ENCODE peak calls at places on chromosomes 2 and 18, in five cellular contexts. R is mesendoderm, F is GM23338, E is heart right ventricle, B is H9. O is an unnamed sample.

GRCh38 chr18:58416704-58417683 is 211.9 kb downstream of the ALPK2 start:
- DNase-seq in R (no peak), F (no peak), E (no peak), B (no peak), O (peak; percentile 76)

GRCh38 chr2:170243118-170243837 is 65.3 kb downstream of the MYO3B start:
- DNase-seq in R (no peak), F (no peak), E (no peak), B (no peak), O (no peak)

GRCh38 chr2:9085353-9085752 is 81.9 kb upstream of the MBOAT2 start:
- DNase-seq in R (no peak), F (no peak), E (no peak), B (no peak), O (no peak)

GRCh38 chr2:119366161-119366648 is 429 bp downstream of the C2orf76 start:
- DNase-seq in R (no peak), F (peak; percentile 13), E (no peak), B (no peak), O (peak; percentile 18)

GRCh38 chr2:240933048-240933965 is 27.2 kb downstream of the CROCC2 start:
- DNase-seq in R (no peak), F (no peak), E (no peak), B (peak; percentile 25), O (no peak)

GRCh38 chr2:62768615-62769014 is 63.1 kb downstream of the EHBP1 start:
- DNase-seq in R (no peak), F (no peak), E (no peak), B (no peak), O (peak; percentile 68)

GRCh38 chr2:182949572-182950189 is 83.2 kb upstream of the FRZB start:
- DNase-seq in R (peak; percentile 82), F (no peak), E (peak; percentile 24), B (no peak), O (peak; percentile 10)

GRCh38 chr2:180291552-180292421 is 284.7 kb upstream of the CWC22 start:
- DNase-seq in R (no peak), F (no peak), E (no peak), B (no peak), O (peak; percentile 66)

GRCh38 chr2:226352941-226353558 is 446.6 kb downstream of the IRS1 start:
- DNase-seq in R (no peak), F (no peak), E (no peak), B (no peak), O (no peak)

GRCh38 chr2:171307560-171307959 is 126.2 kb downstream of the METTL8 start:
- DNase-seq in R (no peak), F (no peak), E (no peak), B (no peak), O (no peak)

GRCh38 chr2:220811952-220812570 is 760.0 kb downstream of the EPHA4 start:
- DNase-seq in R (no peak), F (no peak), E (no peak), B (no peak), O (peak; percentile 89)

GRCh38 chr2:198890490-198890889 is 567.2 kb downstream of the SATB2 start:
- DNase-seq in R (no peak), F (no peak), E (no peak), B (no peak), O (no peak)

GRCh38 chr2:37357461-37358008 is 13.1 kb downstream of the QPCT start:
- DNase-seq in R (no peak), F (peak; percentile 20), E (peak; percentile 34), B (no peak), O (no peak)

GRCh38 chr18:44238449-44238848 is 442.2 kb upstream of the SETBP1 start:
- DNase-seq in R (no peak), F (no peak), E (no peak), B (no peak), O (peak; percentile 36)

GRCh38 chr18:39571511-39571910 is 2005.9 kb upstream of the CELF4 start:
- DNase-seq in R (peak; percentile 44), F (peak; percentile 80), E (no peak), B (no peak), O (no peak)

GRCh38 chr2:210203162-210203561 is 22.1 kb downstream of the ACADL start:
- DNase-seq in R (no peak), F (no peak), E (no peak), B (no peak), O (no peak)

GRCh38 chr2:74515271-74516069 is 1.2 kb downstream of the TLX2 start:
- DNase-seq in R (peak; percentile 59), F (peak; percentile 69), E (no peak), B (peak; percentile 78), O (no peak)

GRCh38 chr2:29139731-29140130 is 24.5 kb downstream of the CLIP4 start:
- DNase-seq in R (no peak), F (no peak), E (no peak), B (no peak), O (no peak)

GRCh38 chr2:109275120-109276040 is 146.4 kb downstream of the SH3RF3 start:
- DNase-seq in R (no peak), F (no peak), E (no peak), B (no peak), O (no peak)

GRCh38 chr2:236949089-236949935 is 136.4 kb upstream of the COPS8 start:
- DNase-seq in R (peak; percentile 55), F (peak; percentile 43), E (no peak), B (peak; percentile 21), O (no peak)

GRCh38 chr2:158034198-158034831 is 67.4 kb upstream of the UPP2 start:
- DNase-seq in R (peak; percentile 90), F (peak; percentile 88), E (peak; percentile 54), B (peak; percentile 67), O (peak; percentile 30)

GRCh38 chr2:101733257-101733993 is 35.9 kb downstream of the MAP4K4 start:
- DNase-seq in R (no peak), F (no peak), E (peak; percentile 21), B (no peak), O (no peak)

GRCh38 chr2:171100370-171100769 is 60.3 kb downstream of the TLK1 start:
- DNase-seq in R (no peak), F (no peak), E (no peak), B (no peak), O (no peak)

GRCh38 chr2:101517753-101518152 is 42.8 kb upstream of the RFX8 start:
- DNase-seq in R (no peak), F (peak; percentile 21), E (no peak), B (no peak), O (peak; percentile 78)

GRCh38 chr2:71492112-71492511 is 38.8 kb downstream of the DYSF start:
- DNase-seq in R (no peak), F (no peak), E (peak; percentile 38), B (no peak), O (no peak)

GRCh38 chr18:44464401-44465185 is 216.1 kb upstream of the SETBP1 start:
- DNase-seq in R (no peak), F (no peak), E (no peak), B (no peak), O (peak; percentile 78)

GRCh38 chr2:52542297-52542696 is 1225.3 kb upstream of the CHAC2 start:
- DNase-seq in R (no peak), F (no peak), E (no peak), B (no peak), O (no peak)

GRCh38 chr2:98382739-98383138 is 36.5 kb downstream of the CNGA3 start:
- DNase-seq in R (no peak), F (no peak), E (no peak), B (no peak), O (no peak)

GRCh38 chr2:98294711-98295110 is 51.5 kb upstream of the CNGA3 start:
- DNase-seq in R (no peak), F (no peak), E (no peak), B (no peak), O (no peak)

GRCh38 chr18:56962322-56962721 is 184.6 kb upstream of the BOD1L2 start:
- DNase-seq in R (no peak), F (no peak), E (no peak), B (no peak), O (no peak)

GRCh38 chr2:46803911-46804670 is 111.5 kb downstream of the MCFD2 start:
- DNase-seq in R (no peak), F (no peak), E (no peak), B (no peak), O (peak; percentile 99)

GRCh38 chr2:109386004-109386695 is 227.6 kb downstream of the SEPTIN10 start:
- DNase-seq in R (peak; percentile 36), F (peak; percentile 57), E (no peak), B (peak; percentile 52), O (no peak)

GRCh38 chr2:42926438-42927333 is 134.3 kb upstream of the HAAO start:
- DNase-seq in R (no peak), F (peak; percentile 22), E (no peak), B (no peak), O (no peak)

DNA sequence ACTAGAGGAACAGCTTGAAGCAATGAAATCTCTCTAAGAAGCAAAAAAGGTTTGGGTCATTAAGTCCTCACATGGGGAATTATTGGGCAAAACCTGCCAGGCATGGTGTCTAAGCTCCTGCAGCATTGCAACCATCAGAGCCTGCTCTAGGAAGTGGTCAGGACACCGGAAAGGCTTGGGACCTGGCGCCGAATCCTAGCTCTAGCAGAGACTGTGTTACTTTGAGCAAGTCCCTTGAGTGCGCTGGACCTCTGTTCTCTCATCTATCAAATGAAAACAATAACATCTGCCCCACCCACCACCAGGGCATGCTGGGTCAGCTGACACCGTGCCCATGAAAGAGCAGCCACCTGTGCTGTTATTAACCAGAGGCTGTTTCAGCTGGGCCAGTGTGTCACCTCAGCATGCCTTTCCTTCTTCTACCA is 6.3 kb downstream of the TMEM127 start:
- DNase-seq in R (no peak), F (no peak), E (no peak), B (no peak), O (no peak)
- H3K4me1 ChIP-seq in R (peaks cover 5% of the 10 kb centered on the region), F (peaks cover 6% of the 10 kb centered on the region), E (peaks cover 100% of the 10 kb centered on the region), B (no peaks in the 10 kb centered on the region), O (peaks cover 24% of the 10 kb centered on the region)

GRCh38 chr2:113076917-113077669 is 9.3 kb downstream of the IL1F10 start:
- DNase-seq in R (no peak), F (no peak), E (no peak), B (no peak), O (no peak)
- H3K4me1 ChIP-seq in R (no peaks in the 10 kb centered on the region), F (peaks cover 8% of the 10 kb centered on the region), E (no peaks in the 10 kb centered on the region), B (no peaks in the 10 kb centered on the region), O (no peaks in the 10 kb centered on the region)

DNA sequence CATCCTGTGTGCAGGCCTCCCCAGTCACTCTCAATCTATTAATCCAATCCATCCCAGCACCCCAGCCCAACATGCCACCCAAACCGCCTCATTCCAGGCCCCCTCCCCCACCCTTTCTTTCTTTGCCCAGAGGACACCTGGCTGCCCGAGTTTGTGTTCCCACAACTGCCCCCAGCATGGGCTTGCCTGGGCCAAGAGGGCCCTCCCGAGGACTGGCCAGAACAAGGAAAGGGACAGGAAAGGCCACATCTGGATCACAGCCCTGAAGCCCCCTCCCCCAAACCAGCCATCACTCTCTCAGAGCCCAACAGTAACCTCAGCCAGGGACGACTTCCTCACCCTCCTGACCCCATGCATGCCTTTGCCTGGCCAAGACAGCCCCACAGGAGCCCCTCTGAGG is 1.2 kb downstream of the TNS1 start:
- DNase-seq in R (no peak), F (no peak), E (no peak), B (no peak), O (no peak)
- H3K4me1 ChIP-seq in R (peaks cover 12% of the 10 kb centered on the region), F (peaks cover 14% of the 10 kb centered on the region), E (peaks cover 25% of the 10 kb centered on the region), B (peaks cover 2% of the 10 kb centered on the region), O (peaks cover 50% of the 10 kb centered on the region)

GRCh38 chr2:23588788-23589187 is 203.8 kb downstream of the KLHL29 start:
- DNase-seq in R (no peak), F (no peak), E (no peak), B (no peak), O (no peak)
- H3K4me1 ChIP-seq in R (no peaks in the 10 kb centered on the region), F (no peaks in the 10 kb centered on the region), E (peaks cover 41% of the 10 kb centered on the region), B (no peaks in the 10 kb centered on the region), O (no peaks in the 10 kb centered on the region)